ENCODE peak calls at places on chromosome 5, in five cellular contexts. One of them, this sample, is unnamed.

GRCh38 chr5:30194595-30194994 is 998.9 kb upstream of the CDH6 start:
- DNase-seq in cardiac fibroblast: no peak
- DNase-seq in Peyer's patch: no peak
- DNase-seq in sigmoid colon: no peak
- DNase-seq in AG10803: no peak
- DNase-seq in this sample: no peak

GRCh38 chr5:137410234-137411010 is 88.7 kb downstream of the SPOCK1 start:
- DNase-seq in Peyer's patch: no peak
- DNase-seq in cardiac fibroblast: no peak
- DNase-seq in sigmoid colon: no peak
- DNase-seq in AG10803: no peak
- DNase-seq in this sample: no peak

GRCh38 chr5:15645776-15646175 is 145.8 kb downstream of the FBXL7 start:
- DNase-seq in Peyer's patch: no peak
- DNase-seq in cardiac fibroblast: peak; percentile 13
- DNase-seq in AG10803: peak; percentile 48
- DNase-seq in sigmoid colon: no peak
- DNase-seq in this sample: no peak

GRCh38 chr5:5512496-5512895 is 90.0 kb downstream of the ICE1 start:
- DNase-seq in cardiac fibroblast: no peak
- DNase-seq in AG10803: no peak
- DNase-seq in sigmoid colon: no peak
- DNase-seq in Peyer's patch: no peak
- DNase-seq in this sample: no peak

GRCh38 chr5:74722271-74722670 is 37.2 kb downstream of the HEXB start:
- DNase-seq in cardiac fibroblast: no peak
- DNase-seq in Peyer's patch: no peak
- DNase-seq in sigmoid colon: no peak
- DNase-seq in AG10803: no peak
- DNase-seq in this sample: no peak

GRCh38 chr5:133257977-133258376 is 206.2 kb downstream of the HSPA4 start:
- DNase-seq in cardiac fibroblast: no peak
- DNase-seq in AG10803: no peak
- DNase-seq in sigmoid colon: no peak
- DNase-seq in Peyer's patch: no peak
- DNase-seq in this sample: no peak

GRCh38 chr5:173629628-173630027 is 13.2 kb upstream of the BOD1 start:
- DNase-seq in cardiac fibroblast: no peak
- DNase-seq in Peyer's patch: no peak
- DNase-seq in AG10803: no peak
- DNase-seq in sigmoid colon: no peak
- DNase-seq in this sample: no peak

GRCh38 chr5:152456815-152457443 is 51.9 kb upstream of the NMUR2 start:
- DNase-seq in cardiac fibroblast: no peak
- DNase-seq in AG10803: no peak
- DNase-seq in Peyer's patch: no peak
- DNase-seq in sigmoid colon: no peak
- DNase-seq in this sample: no peak

GRCh38 chr5:150625164-150625535 is 15.3 kb upstream of the SYNPO start:
- DNase-seq in cardiac fibroblast: no peak
- DNase-seq in AG10803: no peak
- DNase-seq in sigmoid colon: no peak
- DNase-seq in Peyer's patch: no peak
- DNase-seq in this sample: no peak

GRCh38 chr5:68419637-68420452 is 204.3 kb downstream of the PIK3R1 start:
- DNase-seq in sigmoid colon: no peak
- DNase-seq in Peyer's patch: no peak
- DNase-seq in AG10803: peak; percentile 28
- DNase-seq in cardiac fibroblast: peak; percentile 66
- DNase-seq in this sample: no peak

GRCh38 chr5:93120048-93120447 is 461.0 kb downstream of the NR2F1-AS1 start:
- DNase-seq in cardiac fibroblast: no peak
- DNase-seq in Peyer's patch: no peak
- DNase-seq in sigmoid colon: no peak
- DNase-seq in AG10803: no peak
- DNase-seq in this sample: no peak

GRCh38 chr5:84863020-84863419 is 478.3 kb upstream of the EDIL3 start:
- DNase-seq in cardiac fibroblast: no peak
- DNase-seq in sigmoid colon: no peak
- DNase-seq in Peyer's patch: no peak
- DNase-seq in AG10803: no peak
- DNase-seq in this sample: no peak

GRCh38 chr5:103849934-103850333 is 287.3 kb upstream of the NUDT12 start:
- DNase-seq in AG10803: peak; percentile 79
- DNase-seq in sigmoid colon: no peak
- DNase-seq in Peyer's patch: no peak
- DNase-seq in cardiac fibroblast: peak; percentile 11
- DNase-seq in this sample: no peak

GRCh38 chr5:56350595-56351170 is 117.6 kb upstream of the ANKRD55 start:
- DNase-seq in Peyer's patch: no peak
- DNase-seq in cardiac fibroblast: peak; percentile 72
- DNase-seq in AG10803: peak; percentile 70
- DNase-seq in sigmoid colon: peak; percentile 85
- DNase-seq in this sample: no peak

GRCh38 chr5:88391116-88391515 is 122.5 kb upstream of the TMEM161B start:
- DNase-seq in cardiac fibroblast: no peak
- DNase-seq in sigmoid colon: no peak
- DNase-seq in AG10803: no peak
- DNase-seq in Peyer's patch: no peak
- DNase-seq in this sample: no peak

GRCh38 chr5:132455614-132456115 is 34.9 kb downstream of the IRF1 start:
- DNase-seq in AG10803: no peak
- DNase-seq in Peyer's patch: no peak
- DNase-seq in sigmoid colon: no peak
- DNase-seq in cardiac fibroblast: no peak
- DNase-seq in this sample: no peak

GRCh38 chr5:62386824-62387223 is 16.9 kb downstream of the DIMT1 start:
- DNase-seq in Peyer's patch: no peak
- DNase-seq in AG10803: peak; percentile 11
- DNase-seq in sigmoid colon: no peak
- DNase-seq in cardiac fibroblast: peak; percentile 29
- DNase-seq in this sample: no peak

GRCh38 chr5:170132642-170133448 is 27.1 kb downstream of the FOXI1 start:
- DNase-seq in cardiac fibroblast: peak; percentile 54
- DNase-seq in AG10803: peak; percentile 89
- DNase-seq in Peyer's patch: no peak
- DNase-seq in sigmoid colon: no peak
- DNase-seq in this sample: peak; percentile 34

GRCh38 chr5:59540366-59540765 is 353.2 kb downstream of the PDE4D start:
- DNase-seq in Peyer's patch: no peak
- DNase-seq in AG10803: no peak
- DNase-seq in sigmoid colon: no peak
- DNase-seq in cardiac fibroblast: no peak
- DNase-seq in this sample: no peak

GRCh38 chr5:45521067-45521466 is 175.1 kb downstream of the HCN1 start:
- DNase-seq in Peyer's patch: no peak
- DNase-seq in AG10803: peak; percentile 17
- DNase-seq in cardiac fibroblast: peak; percentile 19
- DNase-seq in sigmoid colon: no peak
- DNase-seq in this sample: no peak

GRCh38 chr5:61919920-61920319 is 386.1 kb upstream of the KIF2A start:
- DNase-seq in Peyer's patch: no peak
- DNase-seq in AG10803: no peak
- DNase-seq in cardiac fibroblast: no peak
- DNase-seq in sigmoid colon: no peak
- DNase-seq in this sample: no peak

GRCh38 chr5:41433552-41434181 is 76.7 kb downstream of the PLCXD3 start:
- DNase-seq in sigmoid colon: no peak
- DNase-seq in Peyer's patch: no peak
- DNase-seq in AG10803: no peak
- DNase-seq in cardiac fibroblast: no peak
- DNase-seq in this sample: no peak

GRCh38 chr5:38598994-38599611 is 42.7 kb upstream of the LIFR start:
- DNase-seq in AG10803: peak; percentile 50
- DNase-seq in Peyer's patch: no peak
- DNase-seq in sigmoid colon: no peak
- DNase-seq in cardiac fibroblast: peak; percentile 72
- DNase-seq in this sample: no peak

GRCh38 chr5:34031966-34032365 is 11.0 kb downstream of the C1QTNF3 start:
- DNase-seq in sigmoid colon: no peak
- DNase-seq in cardiac fibroblast: no peak
- DNase-seq in Peyer's patch: no peak
- DNase-seq in AG10803: no peak
- DNase-seq in this sample: no peak

GRCh38 chr5:116992681-116993080 is 418.1 kb upstream of the SEMA6A start:
- DNase-seq in AG10803: no peak
- DNase-seq in sigmoid colon: no peak
- DNase-seq in Peyer's patch: no peak
- DNase-seq in cardiac fibroblast: no peak
- DNase-seq in this sample: no peak

GRCh38 chr5:73160239-73160671 is 12.7 kb upstream of the TMEM174 start:
- DNase-seq in sigmoid colon: no peak
- DNase-seq in cardiac fibroblast: no peak
- DNase-seq in AG10803: no peak
- DNase-seq in Peyer's patch: no peak
- DNase-seq in this sample: no peak

GRCh38 chr5:52073993-52074689 is 690.9 kb downstream of the ISL1 start:
- DNase-seq in cardiac fibroblast: no peak
- DNase-seq in Peyer's patch: no peak
- DNase-seq in sigmoid colon: no peak
- DNase-seq in AG10803: no peak
- DNase-seq in this sample: no peak

GRCh38 chr5:59034498-59035186 is 451.8 kb downstream of the RAB3C start:
- DNase-seq in Peyer's patch: no peak
- DNase-seq in cardiac fibroblast: peak; percentile 80
- DNase-seq in AG10803: peak; percentile 72
- DNase-seq in sigmoid colon: no peak
- DNase-seq in this sample: no peak

GRCh38 chr5:164980480-164980879 is 1475.1 kb downstream of the MAT2B start:
- DNase-seq in Peyer's patch: no peak
- DNase-seq in AG10803: no peak
- DNase-seq in sigmoid colon: no peak
- DNase-seq in cardiac fibroblast: no peak
- DNase-seq in this sample: no peak

GRCh38 chr5:90365328-90365727 is 44.2 kb downstream of the CETN3 start:
- DNase-seq in AG10803: no peak
- DNase-seq in Peyer's patch: no peak
- DNase-seq in cardiac fibroblast: no peak
- DNase-seq in sigmoid colon: no peak
- DNase-seq in this sample: no peak

GRCh38 chr5:113367586-113367985 is 67.2 kb downstream of the TSSK1B start:
- DNase-seq in sigmoid colon: no peak
- DNase-seq in AG10803: no peak
- DNase-seq in Peyer's patch: no peak
- DNase-seq in cardiac fibroblast: no peak
- DNase-seq in this sample: no peak
- TF ChIP-seq CTCF in sigmoid colon: no peak
- TF ChIP-seq CTCF in AG10803: no peak
- TF ChIP-seq CTCF in Peyer's patch: no peak
- TF ChIP-seq CTCF in cardiac fibroblast: no peak
- TF ChIP-seq CTCF in this sample: no peak

DNA sequence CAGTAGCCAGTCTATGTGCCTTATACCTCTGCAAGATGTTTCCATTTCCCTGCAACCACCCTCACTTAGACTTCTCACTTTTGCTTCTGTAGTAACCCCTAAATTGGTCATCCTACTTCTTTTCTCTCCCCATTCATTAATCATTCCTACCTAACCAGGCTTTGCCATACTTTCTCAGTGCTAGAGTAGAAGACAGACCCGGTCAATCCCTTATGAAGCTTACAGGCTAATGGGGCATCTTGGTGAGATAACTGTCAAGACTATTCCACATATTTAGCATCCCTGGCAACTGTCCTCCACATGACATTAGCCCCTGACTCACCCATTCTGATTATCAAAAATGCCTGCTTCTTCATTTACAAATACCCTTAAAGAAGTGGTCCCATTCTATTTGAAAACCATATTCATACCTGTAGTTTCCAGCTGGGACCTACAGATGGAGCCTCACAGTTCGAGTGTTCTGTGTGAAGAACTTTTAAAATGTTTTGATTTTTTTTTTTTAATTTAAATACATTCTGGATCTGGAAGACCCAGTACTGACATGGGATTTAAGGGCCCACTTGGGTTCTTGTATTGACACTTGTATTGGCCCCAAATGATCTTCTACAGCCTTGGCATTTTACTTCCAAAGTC is 21.0 kb downstream of the F2RL2 start:
- DNase-seq in sigmoid colon: no peak
- DNase-seq in AG10803: no peak
- DNase-seq in cardiac fibroblast: peak; percentile 65
- DNase-seq in Peyer's patch: no peak
- DNase-seq in this sample: no peak
- TF ChIP-seq CTCF in sigmoid colon: no peak
- TF ChIP-seq CTCF in AG10803: peak; percentile 42
- TF ChIP-seq CTCF in cardiac fibroblast: peak; percentile 33
- TF ChIP-seq CTCF in Peyer's patch: no peak
- TF ChIP-seq CTCF in this sample: peak; percentile 56

GRCh38 chr5:1318659-1319251 is 23.9 kb upstream of the TERT start:
- DNase-seq in cardiac fibroblast: no peak
- DNase-seq in AG10803: no peak
- DNase-seq in Peyer's patch: no peak
- DNase-seq in sigmoid colon: peak; percentile 57
- DNase-seq in this sample: no peak

GRCh38 chr5:1321576-1321975 is 23.3 kb downstream of the CLPTM1L start:
- DNase-seq in cardiac fibroblast: no peak
- DNase-seq in sigmoid colon: peak; percentile 57
- DNase-seq in Peyer's patch: no peak
- DNase-seq in AG10803: no peak
- DNase-seq in this sample: no peak

GRCh38 chr5:1317921-1318565 is 23.2 kb upstream of the TERT start:
- DNase-seq in Peyer's patch: no peak
- DNase-seq in sigmoid colon: peak; percentile 28
- DNase-seq in AG10803: no peak
- DNase-seq in cardiac fibroblast: no peak
- DNase-seq in this sample: peak; percentile 49

GRCh38 chr5:1320436-1321344 is 24.2 kb downstream of the CLPTM1L start:
- DNase-seq in Peyer's patch: no peak
- DNase-seq in AG10803: no peak
- DNase-seq in cardiac fibroblast: no peak
- DNase-seq in sigmoid colon: peak; percentile 47
- DNase-seq in this sample: no peak

GRCh38 chr5:1319436-1320343 is 24.8 kb upstream of the TERT start:
- DNase-seq in AG10803: no peak
- DNase-seq in cardiac fibroblast: no peak
- DNase-seq in Peyer's patch: no peak
- DNase-seq in sigmoid colon: peak; percentile 47
- DNase-seq in this sample: no peak
- TF ChIP-seq CTCF in AG10803: no peak
- TF ChIP-seq CTCF in cardiac fibroblast: no peak
- TF ChIP-seq CTCF in Peyer's patch: no peak
- TF ChIP-seq CTCF in sigmoid colon: no peak
- TF ChIP-seq CTCF in this sample: no peak

GRCh38 chr5:135024956-135025729 is 8.9 kb downstream of the PITX1 start:
- DNase-seq in cardiac fibroblast: no peak
- DNase-seq in Peyer's patch: no peak
- DNase-seq in AG10803: no peak
- DNase-seq in sigmoid colon: no peak
- DNase-seq in this sample: no peak
- TF ChIP-seq CTCF in cardiac fibroblast: no peak
- TF ChIP-seq CTCF in Peyer's patch: no peak
- TF ChIP-seq CTCF in AG10803: no peak
- TF ChIP-seq CTCF in sigmoid colon: no peak
- TF ChIP-seq CTCF in this sample: no peak